ENCODE peak calls at places on chromosomes 5 and 9, in eight cellular contexts. C is NCI-H2171; X is NAMALWA; P is stimulated activated CD4-positive, alpha-beta T cell treated with anti-CD3 and anti-CD28 coated beads, Interleukin-15, amount 100 ng/mL, for 1 hour; W is HT1080; F is dorsolateral prefrontal cortex; T is posterior cingulate gyrus; N is T1000. U is an unnamed sample.

GRCh38 chr9:134178781-134179551 is 14.6 kb upstream of the RNU6ATAC start:
- DNase-seq in W (peak), N (no peak), C (no peak), F (peak), P (no peak), T (no peak), X (no peak), U (no peak)

GRCh38 chr5:118314936-118315335 is 673.4 kb downstream of the DTWD2 start:
- DNase-seq in F (no peak), N (no peak), C (no peak), T (no peak), X (no peak), W (no peak), P (no peak), U (no peak)

GRCh38 chr5:88734191-88734640 is 148.8 kb downstream of the MEF2C start:
- DNase-seq in P (no peak), W (no peak), C (no peak), F (no peak), N (no peak), T (no peak), X (peak), U (no peak)

GRCh38 chr5:119470851-119471451 is 18.7 kb downstream of the HSD17B4 start:
- DNase-seq in C (no peak), N (no peak), P (no peak), F (no peak), T (peak), X (peak), W (peak), U (no peak)

GRCh38 chr5:57576317-57576716 is 93.7 kb upstream of the ACTBL2 start:
- DNase-seq in N (no peak), F (no peak), X (no peak), T (no peak), W (no peak), C (no peak), P (no peak), U (no peak)

GRCh38 chr5:88660947-88661869 is 221.8 kb downstream of the MEF2C start:
- DNase-seq in F (peak), X (peak), P (no peak), N (peak), W (peak), T (peak), C (peak), U (peak)

GRCh38 chr5:172553838-172554344 is 87.2 kb upstream of the NEURL1B start:
- DNase-seq in F (no peak), C (no peak), X (no peak), W (no peak), P (no peak), N (no peak), T (no peak), U (no peak)

GRCh38 chr5:16855475-16855874 is 80.6 kb downstream of the MYO10 start:
- DNase-seq in T (no peak), W (no peak), F (no peak), C (peak), X (no peak), N (no peak), P (no peak), U (no peak)

GRCh38 chr5:119009131-119009530 is 20.8 kb upstream of the DTWD2 start:
- DNase-seq in C (no peak), N (no peak), F (no peak), X (no peak), T (no peak), P (no peak), W (no peak), U (no peak)

GRCh38 chr5:55418994-55419991 is 111.5 kb downstream of the MTREX start:
- DNase-seq in N (no peak), X (no peak), F (no peak), W (no peak), P (no peak), C (peak), T (no peak), U (no peak)

GRCh38 chr5:151886741-151887261 is 37.9 kb downstream of the GLRA1 start:
- DNase-seq in F (no peak), W (peak), N (no peak), P (no peak), X (no peak), C (no peak), T (no peak), U (no peak)

GRCh38 chr9:73176450-73176875 is 24.8 kb downstream of the ANXA1 start:
- DNase-seq in N (peak), T (no peak), P (no peak), F (no peak), W (peak), X (no peak), C (no peak), U (no peak)

U was measured in amygdala.